ENCODE peak calls at places on chromosome 1, in nine cellular contexts. One of them, this sample, is unnamed.

GRCh38 chr1:15735304-15736034 is 589 bp upstream of the SLC25A34 start:
- DNase-seq in RWPE2: peak; percentile 47
- DNase-seq in colonic mucosa: no peak
- DNase-seq in CD8-positive, alpha-beta memory T cell: no peak
- DNase-seq in CD4-positive, alpha-beta T cell: no peak
- DNase-seq in left ventricle myocardium inferior: no peak
- DNase-seq in sigmoid colon: no peak
- DNase-seq in Caco-2: no peak
- DNase-seq in tibial artery: no peak
- DNase-seq in this sample: no peak

GRCh38 chr1:21293537-21294265 is 3.4 kb upstream of the ECE1 start:
- DNase-seq in Caco-2: no peak
- DNase-seq in left ventricle myocardium inferior: no peak
- DNase-seq in CD8-positive, alpha-beta memory T cell: peak; percentile 71
- DNase-seq in sigmoid colon: no peak
- DNase-seq in tibial artery: no peak
- DNase-seq in CD4-positive, alpha-beta T cell: peak; percentile 36
- DNase-seq in RWPE2: no peak
- DNase-seq in colonic mucosa: no peak
- DNase-seq in this sample: peak; percentile 52

GRCh38 chr1:242219905-242220304 is 221.0 kb upstream of the MAP1LC3C start:
- DNase-seq in left ventricle myocardium inferior: no peak
- DNase-seq in CD4-positive, alpha-beta T cell: no peak
- DNase-seq in colonic mucosa: no peak
- DNase-seq in sigmoid colon: no peak
- DNase-seq in CD8-positive, alpha-beta memory T cell: no peak
- DNase-seq in tibial artery: no peak
- DNase-seq in RWPE2: no peak
- DNase-seq in Caco-2: no peak
- DNase-seq in this sample: no peak

GRCh38 chr1:56910441-56910985 is 55.3 kb downstream of the C8B start:
- DNase-seq in CD8-positive, alpha-beta memory T cell: no peak
- DNase-seq in left ventricle myocardium inferior: no peak
- DNase-seq in colonic mucosa: no peak
- DNase-seq in tibial artery: no peak
- DNase-seq in Caco-2: no peak
- DNase-seq in sigmoid colon: no peak
- DNase-seq in CD4-positive, alpha-beta T cell: no peak
- DNase-seq in RWPE2: no peak
- DNase-seq in this sample: no peak

GRCh38 chr1:56968878-56969495 is 3.2 kb upstream of the C8B start:
- DNase-seq in RWPE2: no peak
- DNase-seq in sigmoid colon: no peak
- DNase-seq in left ventricle myocardium inferior: no peak
- DNase-seq in CD8-positive, alpha-beta memory T cell: no peak
- DNase-seq in CD4-positive, alpha-beta T cell: no peak
- DNase-seq in colonic mucosa: no peak
- DNase-seq in Caco-2: no peak
- DNase-seq in tibial artery: no peak
- DNase-seq in this sample: no peak

GRCh38 chr1:224852901-224853568 is 76.4 kb upstream of the DNAH14 start:
- DNase-seq in colonic mucosa: no peak
- DNase-seq in CD8-positive, alpha-beta memory T cell: no peak
- DNase-seq in RWPE2: no peak
- DNase-seq in left ventricle myocardium inferior: no peak
- DNase-seq in CD4-positive, alpha-beta T cell: no peak
- DNase-seq in sigmoid colon: no peak
- DNase-seq in tibial artery: no peak
- DNase-seq in Caco-2: no peak
- DNase-seq in this sample: no peak

GRCh38 chr1:50531027-50531426 is 107.8 kb upstream of the DMRTA2 start:
- DNase-seq in Caco-2: no peak
- DNase-seq in CD8-positive, alpha-beta memory T cell: no peak
- DNase-seq in RWPE2: no peak
- DNase-seq in left ventricle myocardium inferior: no peak
- DNase-seq in sigmoid colon: no peak
- DNase-seq in tibial artery: no peak
- DNase-seq in colonic mucosa: no peak
- DNase-seq in CD4-positive, alpha-beta T cell: no peak
- DNase-seq in this sample: no peak

GRCh38 chr1:162023547-162024501 is at the start of gene OLFML2B:
- DNase-seq in CD8-positive, alpha-beta memory T cell: peak; percentile 39
- DNase-seq in tibial artery: peak; percentile 81
- DNase-seq in left ventricle myocardium inferior: peak; percentile 78
- DNase-seq in Caco-2: peak; percentile 54
- DNase-seq in RWPE2: peak; percentile 73
- DNase-seq in colonic mucosa: peak; percentile 64
- DNase-seq in sigmoid colon: peak; percentile 89
- DNase-seq in CD4-positive, alpha-beta T cell: peak; percentile 14
- DNase-seq in this sample: no peak

GRCh38 chr1:10610901-10611600 is 136.3 kb downstream of the PEX14 start:
- DNase-seq in Caco-2: no peak
- DNase-seq in tibial artery: no peak
- DNase-seq in CD8-positive, alpha-beta memory T cell: no peak
- DNase-seq in RWPE2: no peak
- DNase-seq in sigmoid colon: no peak
- DNase-seq in left ventricle myocardium inferior: no peak
- DNase-seq in CD4-positive, alpha-beta T cell: no peak
- DNase-seq in colonic mucosa: no peak
- DNase-seq in this sample: no peak

GRCh38 chr1:30649321-30649991 is 73.9 kb downstream of the MATN1 start:
- DNase-seq in sigmoid colon: no peak
- DNase-seq in CD4-positive, alpha-beta T cell: no peak
- DNase-seq in Caco-2: no peak
- DNase-seq in tibial artery: peak; percentile 17
- DNase-seq in colonic mucosa: peak; percentile 29
- DNase-seq in RWPE2: peak; percentile 83
- DNase-seq in CD8-positive, alpha-beta memory T cell: no peak
- DNase-seq in left ventricle myocardium inferior: no peak
- DNase-seq in this sample: no peak

GRCh38 chr1:186306533-186306932 is 68.5 kb downstream of the TPR start:
- DNase-seq in colonic mucosa: no peak
- DNase-seq in CD4-positive, alpha-beta T cell: no peak
- DNase-seq in CD8-positive, alpha-beta memory T cell: no peak
- DNase-seq in RWPE2: no peak
- DNase-seq in left ventricle myocardium inferior: no peak
- DNase-seq in Caco-2: no peak
- DNase-seq in tibial artery: no peak
- DNase-seq in sigmoid colon: no peak
- DNase-seq in this sample: no peak

GRCh38 chr1:11196945-11197344 is 7.8 kb downstream of the ANGPTL7 start:
- DNase-seq in tibial artery: no peak
- DNase-seq in left ventricle myocardium inferior: no peak
- DNase-seq in RWPE2: no peak
- DNase-seq in Caco-2: no peak
- DNase-seq in sigmoid colon: no peak
- DNase-seq in colonic mucosa: no peak
- DNase-seq in CD4-positive, alpha-beta T cell: no peak
- DNase-seq in CD8-positive, alpha-beta memory T cell: no peak
- DNase-seq in this sample: no peak

GRCh38 chr1:68805097-68805641 is 308.3 kb upstream of the DEPDC1 start:
- DNase-seq in colonic mucosa: no peak
- DNase-seq in Caco-2: no peak
- DNase-seq in RWPE2: no peak
- DNase-seq in CD4-positive, alpha-beta T cell: no peak
- DNase-seq in CD8-positive, alpha-beta memory T cell: no peak
- DNase-seq in left ventricle myocardium inferior: no peak
- DNase-seq in sigmoid colon: no peak
- DNase-seq in tibial artery: no peak
- DNase-seq in this sample: no peak
- H3K9me3 ChIP-seq in colonic mucosa: no peaks in the 10 kb centered on the region
- H3K9me3 ChIP-seq in Caco-2: no peaks in the 10 kb centered on the region
- H3K9me3 ChIP-seq in RWPE2: no peaks in the 10 kb centered on the region
- H3K9me3 ChIP-seq in CD4-positive, alpha-beta T cell: no peaks in the 10 kb centered on the region
- H3K9me3 ChIP-seq in CD8-positive, alpha-beta memory T cell: no peaks in the 10 kb centered on the region
- H3K9me3 ChIP-seq in left ventricle myocardium inferior: no peaks in the 10 kb centered on the region
- H3K9me3 ChIP-seq in sigmoid colon: no peaks in the 10 kb centered on the region
- H3K9me3 ChIP-seq in tibial artery: no peaks in the 10 kb centered on the region
- H3K9me3 ChIP-seq in this sample: no peaks in the 10 kb centered on the region

GRCh38 chr1:118364882-118365281 is 179.9 kb upstream of the SPAG17 start:
- DNase-seq in RWPE2: no peak
- DNase-seq in CD8-positive, alpha-beta memory T cell: no peak
- DNase-seq in tibial artery: no peak
- DNase-seq in sigmoid colon: no peak
- DNase-seq in left ventricle myocardium inferior: no peak
- DNase-seq in colonic mucosa: no peak
- DNase-seq in CD4-positive, alpha-beta T cell: no peak
- DNase-seq in Caco-2: no peak
- DNase-seq in this sample: no peak

GRCh38 chr1:118371612-118372011 is 186.6 kb upstream of the SPAG17 start:
- DNase-seq in RWPE2: no peak
- DNase-seq in colonic mucosa: no peak
- DNase-seq in sigmoid colon: no peak
- DNase-seq in CD8-positive, alpha-beta memory T cell: no peak
- DNase-seq in tibial artery: no peak
- DNase-seq in Caco-2: no peak
- DNase-seq in left ventricle myocardium inferior: no peak
- DNase-seq in CD4-positive, alpha-beta T cell: no peak
- DNase-seq in this sample: no peak

GRCh38 chr1:118366296-118366695 is 181.3 kb upstream of the SPAG17 start:
- DNase-seq in sigmoid colon: no peak
- DNase-seq in tibial artery: no peak
- DNase-seq in RWPE2: no peak
- DNase-seq in CD4-positive, alpha-beta T cell: no peak
- DNase-seq in Caco-2: no peak
- DNase-seq in left ventricle myocardium inferior: no peak
- DNase-seq in colonic mucosa: no peak
- DNase-seq in CD8-positive, alpha-beta memory T cell: no peak
- DNase-seq in this sample: no peak

DNA sequence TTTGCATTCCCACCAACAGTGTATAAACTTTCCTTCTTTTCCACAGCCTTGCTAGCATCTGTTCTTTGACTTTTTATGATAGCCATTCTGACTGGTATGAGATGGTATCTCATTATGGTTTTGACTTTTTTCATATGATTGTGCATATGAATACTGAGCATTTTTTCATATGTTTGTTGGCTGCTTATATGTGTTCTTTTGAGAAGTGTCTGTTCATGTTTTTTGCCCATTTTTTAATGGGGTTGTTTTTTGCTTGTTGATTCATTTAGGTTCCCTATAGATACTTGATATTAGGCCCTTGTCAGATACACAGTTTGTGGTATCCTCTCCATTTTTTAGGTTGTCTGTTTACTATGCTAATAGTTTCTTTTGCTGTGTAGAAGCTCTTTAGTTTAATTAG is 185.8 kb upstream of the SPAG17 start:
- DNase-seq in colonic mucosa: no peak
- DNase-seq in CD8-positive, alpha-beta memory T cell: no peak
- DNase-seq in tibial artery: no peak
- DNase-seq in Caco-2: no peak
- DNase-seq in CD4-positive, alpha-beta T cell: no peak
- DNase-seq in RWPE2: no peak
- DNase-seq in sigmoid colon: no peak
- DNase-seq in left ventricle myocardium inferior: no peak
- DNase-seq in this sample: no peak
- H3K9me3 ChIP-seq in colonic mucosa: no peaks in the 10 kb centered on the region
- H3K9me3 ChIP-seq in CD8-positive, alpha-beta memory T cell: no peaks in the 10 kb centered on the region
- H3K9me3 ChIP-seq in tibial artery: no peaks in the 10 kb centered on the region
- H3K9me3 ChIP-seq in Caco-2: no peaks in the 10 kb centered on the region
- H3K9me3 ChIP-seq in CD4-positive, alpha-beta T cell: peaks cover 5% of the 10 kb centered on the region
- H3K9me3 ChIP-seq in RWPE2: peaks cover 2% of the 10 kb centered on the region
- H3K9me3 ChIP-seq in sigmoid colon: no peaks in the 10 kb centered on the region
- H3K9me3 ChIP-seq in left ventricle myocardium inferior: peaks cover 97% of the 10 kb centered on the region
- H3K9me3 ChIP-seq in this sample: no peaks in the 10 kb centered on the region

GRCh38 chr1:2820731-2821372 is 19.4 kb upstream of the TTC34 start:
- DNase-seq in tibial artery: no peak
- DNase-seq in CD8-positive, alpha-beta memory T cell: no peak
- DNase-seq in Caco-2: no peak
- DNase-seq in CD4-positive, alpha-beta T cell: no peak
- DNase-seq in left ventricle myocardium inferior: no peak
- DNase-seq in RWPE2: no peak
- DNase-seq in sigmoid colon: no peak
- DNase-seq in colonic mucosa: no peak
- DNase-seq in this sample: no peak

GRCh38 chr1:2821373-2821955 is 20.0 kb upstream of the TTC34 start:
- DNase-seq in sigmoid colon: no peak
- DNase-seq in colonic mucosa: no peak
- DNase-seq in left ventricle myocardium inferior: no peak
- DNase-seq in tibial artery: no peak
- DNase-seq in RWPE2: no peak
- DNase-seq in CD4-positive, alpha-beta T cell: no peak
- DNase-seq in Caco-2: no peak
- DNase-seq in CD8-positive, alpha-beta memory T cell: no peak
- DNase-seq in this sample: no peak

GRCh38 chr1:2822621-2823145 is 21.2 kb upstream of the TTC34 start:
- DNase-seq in tibial artery: no peak
- DNase-seq in colonic mucosa: no peak
- DNase-seq in Caco-2: no peak
- DNase-seq in CD4-positive, alpha-beta T cell: no peak
- DNase-seq in RWPE2: peak; percentile 32
- DNase-seq in sigmoid colon: no peak
- DNase-seq in CD8-positive, alpha-beta memory T cell: no peak
- DNase-seq in left ventricle myocardium inferior: no peak
- DNase-seq in this sample: no peak

GRCh38 chr1:2823921-2824660 is 22.6 kb upstream of the TTC34 start:
- DNase-seq in tibial artery: no peak
- DNase-seq in Caco-2: no peak
- DNase-seq in CD8-positive, alpha-beta memory T cell: no peak
- DNase-seq in CD4-positive, alpha-beta T cell: no peak
- DNase-seq in left ventricle myocardium inferior: no peak
- DNase-seq in colonic mucosa: no peak
- DNase-seq in sigmoid colon: no peak
- DNase-seq in RWPE2: peak; percentile 23
- DNase-seq in this sample: no peak

DNA sequence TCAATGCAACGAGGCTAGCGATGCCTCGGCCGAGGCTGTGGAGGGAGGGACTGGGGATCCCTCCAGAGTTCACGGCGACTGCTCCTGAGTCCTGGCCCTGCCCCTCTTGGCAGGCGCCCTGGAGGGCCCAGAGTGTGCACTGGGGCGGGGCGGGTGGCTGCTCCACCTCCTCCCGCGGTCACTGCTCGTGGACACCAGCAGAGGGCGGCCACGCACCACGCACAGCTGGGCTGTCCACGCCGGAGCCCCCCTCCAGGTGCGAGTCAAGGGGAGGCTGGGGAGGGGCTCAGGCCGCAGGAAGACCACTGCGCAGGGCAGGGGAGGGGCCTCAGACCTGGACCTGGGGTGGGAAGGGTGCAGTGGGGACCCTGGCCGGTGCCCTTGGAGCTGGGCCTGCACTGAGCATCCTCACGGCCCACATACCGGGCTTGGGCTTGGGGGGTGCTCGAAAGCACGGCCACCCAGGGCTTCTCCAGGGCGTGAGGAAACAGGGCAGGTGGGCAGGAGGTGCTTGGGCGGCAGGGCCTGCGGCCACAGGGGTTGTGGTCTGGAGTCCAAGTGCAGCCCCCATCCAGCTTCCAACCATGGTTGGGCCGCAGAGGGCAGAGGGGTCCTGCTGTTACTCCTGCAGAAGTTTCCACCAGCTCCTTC is 20.6 kb upstream of the TTC34 start:
- DNase-seq in left ventricle myocardium inferior: peak; percentile 48
- DNase-seq in Caco-2: no peak
- DNase-seq in CD8-positive, alpha-beta memory T cell: peak; percentile 33
- DNase-seq in tibial artery: no peak
- DNase-seq in colonic mucosa: peak; percentile 22
- DNase-seq in RWPE2: peak; percentile 41
- DNase-seq in CD4-positive, alpha-beta T cell: peak; percentile 26
- DNase-seq in sigmoid colon: no peak
- DNase-seq in this sample: no peak
- H3K9me3 ChIP-seq in left ventricle myocardium inferior: peaks cover 4% of the 10 kb centered on the region
- H3K9me3 ChIP-seq in Caco-2: no peaks in the 10 kb centered on the region
- H3K9me3 ChIP-seq in CD8-positive, alpha-beta memory T cell: no peaks in the 10 kb centered on the region
- H3K9me3 ChIP-seq in tibial artery: no peaks in the 10 kb centered on the region
- H3K9me3 ChIP-seq in colonic mucosa: no peaks in the 10 kb centered on the region
- H3K9me3 ChIP-seq in RWPE2: peaks cover 2% of the 10 kb centered on the region
- H3K9me3 ChIP-seq in CD4-positive, alpha-beta T cell: no peaks in the 10 kb centered on the region
- H3K9me3 ChIP-seq in sigmoid colon: no peaks in the 10 kb centered on the region
- H3K9me3 ChIP-seq in this sample: no peaks in the 10 kb centered on the region

GRCh38 chr1:83075107-83075506 is 923.8 kb downstream of the TTLL7 start:
- DNase-seq in CD4-positive, alpha-beta T cell: no peak
- DNase-seq in RWPE2: no peak
- DNase-seq in left ventricle myocardium inferior: no peak
- DNase-seq in CD8-positive, alpha-beta memory T cell: no peak
- DNase-seq in sigmoid colon: no peak
- DNase-seq in tibial artery: no peak
- DNase-seq in Caco-2: no peak
- DNase-seq in colonic mucosa: no peak
- DNase-seq in this sample: no peak
- H3K9me3 ChIP-seq in CD4-positive, alpha-beta T cell: no peaks in the 10 kb centered on the region
- H3K9me3 ChIP-seq in RWPE2: no peaks in the 10 kb centered on the region
- H3K9me3 ChIP-seq in left ventricle myocardium inferior: no peaks in the 10 kb centered on the region
- H3K9me3 ChIP-seq in CD8-positive, alpha-beta memory T cell: peaks cover 6% of the 10 kb centered on the region
- H3K9me3 ChIP-seq in sigmoid colon: no peaks in the 10 kb centered on the region
- H3K9me3 ChIP-seq in tibial artery: no peaks in the 10 kb centered on the region
- H3K9me3 ChIP-seq in Caco-2: no peaks in the 10 kb centered on the region
- H3K9me3 ChIP-seq in colonic mucosa: no peaks in the 10 kb centered on the region
- H3K9me3 ChIP-seq in this sample: peaks cover 2% of the 10 kb centered on the region